ENCODE peak calls at places on chromosomes 3 and 15, in four cellular contexts. One of them, this sample, is unnamed.

GRCh38 chr3:148408667-148409066 is 289.0 kb upstream of the AGTR1 start:
- ATAC-seq in activated naive CD8-positive, alpha-beta T cell treated with anti-CD3 and anti-CD28 coated beads, Interleukin-2, amount 10 ng/mL, durations not matched to agents 7 days and 5 days: no peak
- ATAC-seq in esophagus mucosa: no peak
- ATAC-seq in stimulated activated effector memory CD8-positive, alpha-beta T cell treated with anti-CD3 and anti-CD28 coated beads, Interleukin-12 subunit alpha, Interleukin-12 subunit beta, amount 100 ng/mL, for 72 hours: no peak
- ATAC-seq in this sample: no peak

GRCh38 chr15:40441012-40441735 is 421 bp downstream of the BAHD1 start:
- ATAC-seq in activated naive CD8-positive, alpha-beta T cell treated with anti-CD3 and anti-CD28 coated beads, Interleukin-2, amount 10 ng/mL, durations not matched to agents 7 days and 5 days: peak
- ATAC-seq in stimulated activated effector memory CD8-positive, alpha-beta T cell treated with anti-CD3 and anti-CD28 coated beads, Interleukin-12 subunit alpha, Interleukin-12 subunit beta, amount 100 ng/mL, for 72 hours: peak
- ATAC-seq in esophagus mucosa: peak
- ATAC-seq in this sample: peak

GRCh38 chr3:33438871-33439270 is 1.3 kb downstream of the UBP1 start:
- ATAC-seq in esophagus mucosa: no peak
- ATAC-seq in stimulated activated effector memory CD8-positive, alpha-beta T cell treated with anti-CD3 and anti-CD28 coated beads, Interleukin-12 subunit alpha, Interleukin-12 subunit beta, amount 100 ng/mL, for 72 hours: no peak
- ATAC-seq in activated naive CD8-positive, alpha-beta T cell treated with anti-CD3 and anti-CD28 coated beads, Interleukin-2, amount 10 ng/mL, durations not matched to agents 7 days and 5 days: no peak
- ATAC-seq in this sample: no peak

GRCh38 chr3:130758624-130759023 is 12.0 kb upstream of the PIK3R4 start:
- ATAC-seq in esophagus mucosa: no peak
- ATAC-seq in activated naive CD8-positive, alpha-beta T cell treated with anti-CD3 and anti-CD28 coated beads, Interleukin-2, amount 10 ng/mL, durations not matched to agents 7 days and 5 days: no peak
- ATAC-seq in stimulated activated effector memory CD8-positive, alpha-beta T cell treated with anti-CD3 and anti-CD28 coated beads, Interleukin-12 subunit alpha, Interleukin-12 subunit beta, amount 100 ng/mL, for 72 hours: no peak
- ATAC-seq in this sample: no peak

GRCh38 chr15:96331942-96332853 is 1.7 kb downstream of the NR2F2 start:
- ATAC-seq in esophagus mucosa: no peak
- ATAC-seq in activated naive CD8-positive, alpha-beta T cell treated with anti-CD3 and anti-CD28 coated beads, Interleukin-2, amount 10 ng/mL, durations not matched to agents 7 days and 5 days: no peak
- ATAC-seq in stimulated activated effector memory CD8-positive, alpha-beta T cell treated with anti-CD3 and anti-CD28 coated beads, Interleukin-12 subunit alpha, Interleukin-12 subunit beta, amount 100 ng/mL, for 72 hours: no peak
- ATAC-seq in this sample: no peak

GRCh38 chr3:52830535-52831258 is at the start of gene ITIH4:
- ATAC-seq in stimulated activated effector memory CD8-positive, alpha-beta T cell treated with anti-CD3 and anti-CD28 coated beads, Interleukin-12 subunit alpha, Interleukin-12 subunit beta, amount 100 ng/mL, for 72 hours: no peak
- ATAC-seq in esophagus mucosa: no peak
- ATAC-seq in activated naive CD8-positive, alpha-beta T cell treated with anti-CD3 and anti-CD28 coated beads, Interleukin-2, amount 10 ng/mL, durations not matched to agents 7 days and 5 days: no peak
- ATAC-seq in this sample: no peak

GRCh38 chr15:53209396-53210042 is 419.4 kb upstream of the ONECUT1 start:
- ATAC-seq in activated naive CD8-positive, alpha-beta T cell treated with anti-CD3 and anti-CD28 coated beads, Interleukin-2, amount 10 ng/mL, durations not matched to agents 7 days and 5 days: no peak
- ATAC-seq in stimulated activated effector memory CD8-positive, alpha-beta T cell treated with anti-CD3 and anti-CD28 coated beads, Interleukin-12 subunit alpha, Interleukin-12 subunit beta, amount 100 ng/mL, for 72 hours: no peak
- ATAC-seq in esophagus mucosa: no peak
- ATAC-seq in this sample: no peak

GRCh38 chr15:88727439-88727838 is 75.8 kb upstream of the ACAN start:
- ATAC-seq in activated naive CD8-positive, alpha-beta T cell treated with anti-CD3 and anti-CD28 coated beads, Interleukin-2, amount 10 ng/mL, durations not matched to agents 7 days and 5 days: no peak
- ATAC-seq in stimulated activated effector memory CD8-positive, alpha-beta T cell treated with anti-CD3 and anti-CD28 coated beads, Interleukin-12 subunit alpha, Interleukin-12 subunit beta, amount 100 ng/mL, for 72 hours: no peak
- ATAC-seq in esophagus mucosa: no peak
- ATAC-seq in this sample: no peak

GRCh38 chr3:10496121-10496863 is 9.1 kb downstream of the ATP2B2 start:
- ATAC-seq in esophagus mucosa: no peak
- ATAC-seq in stimulated activated effector memory CD8-positive, alpha-beta T cell treated with anti-CD3 and anti-CD28 coated beads, Interleukin-12 subunit alpha, Interleukin-12 subunit beta, amount 100 ng/mL, for 72 hours: no peak
- ATAC-seq in activated naive CD8-positive, alpha-beta T cell treated with anti-CD3 and anti-CD28 coated beads, Interleukin-2, amount 10 ng/mL, durations not matched to agents 7 days and 5 days: no peak
- ATAC-seq in this sample: no peak

This sample was measured in gastroesophageal sphincter.